ENCODE peak calls at places on chromosome 19, in five cellular contexts. R, A, H, P and W are unnamed samples.
A peak's percentile ranks its signal among the peaks of the same experiment; 100 is the strongest.

GRCh38 chr19:41403181-41403970 is 5.8 kb downstream of the BCKDHA start:
- DNase-seq in R (no peak), A (no peak), H (no peak), P (no peak), W (no peak)

GRCh38 chr19:40681039-40681438 is 9.4 kb downstream of the NUMBL start:
- DNase-seq in R (no peak), A (no peak), H (no peak), P (no peak), W (no peak)

GRCh38 chr19:48095637-48096175 is 14.9 kb downstream of the PLA2G4C start:
- DNase-seq in R (peak; percentile 17), A (no peak), H (no peak), P (no peak), W (no peak)

GRCh38 chr19:5131031-5131865 is 162.3 kb downstream of the KDM4B start:
- DNase-seq in R (no peak), A (no peak), H (no peak), P (no peak), W (no peak)

GRCh38 chr19:5046339-5047039 is 77.6 kb downstream of the KDM4B start:
- DNase-seq in R (peak; percentile 88), A (peak; percentile 71), H (peak; percentile 80), P (no peak), W (no peak)

GRCh38 chr19:2495651-2496316 is 19.9 kb downstream of the GADD45B start:
- DNase-seq in R (peak; percentile 71), A (no peak), H (peak; percentile 73), P (no peak), W (no peak)

GRCh38 chr19:33350538-33351309 is 22.8 kb upstream of the CEBPG start:
- DNase-seq in R (peak; percentile 97), A (peak; percentile 100), H (no peak), P (peak; percentile 42), W (no peak)

GRCh38 chr19:42965204-42965603 is 28.2 kb upstream of the PSG7 start:
- DNase-seq in R (peak; percentile 79), A (peak; percentile 59), H (no peak), P (no peak), W (no peak)

GRCh38 chr19:4524808-4525562 is 6.7 kb upstream of the PLIN4 start:
- DNase-seq in R (peak; percentile 52), A (peak; percentile 52), H (peak; percentile 82), P (peak; percentile 47), W (no peak)

GRCh38 chr19:35153701-35154534 is 617 bp upstream of the FXYD5 start:
- DNase-seq in R (peak; percentile 75), A (peak; percentile 49), H (peak; percentile 77), P (no peak), W (no peak)

GRCh38 chr19:3612901-3613741 is 6.4 kb upstream of the TBXA2R start:
- DNase-seq in R (peak; percentile 19), A (no peak), H (no peak), P (no peak), W (no peak)

GRCh38 chr19:45306522-45307027 is 16.1 kb downstream of the CKM start:
- DNase-seq in R (no peak), A (no peak), H (no peak), P (no peak), W (no peak)

GRCh38 chr19:14187586-14187985 is 18.4 kb downstream of the ADGRL1 start:
- DNase-seq in R (no peak), A (no peak), H (no peak), P (no peak), W (no peak)

GRCh38 chr19:5997371-5997770 is 19.4 kb upstream of the RANBP3 start:
- DNase-seq in R (no peak), A (no peak), H (no peak), P (no peak), W (no peak)

GRCh38 chr19:33804021-33804799 is 7.5 kb downstream of the KCTD15 start:
- DNase-seq in R (peak; percentile 71), A (peak; percentile 90), H (no peak), P (no peak), W (peak; percentile 63)

GRCh38 chr19:3367572-3368440 is 1.4 kb downstream of the NFIC start:
- DNase-seq in R (peak; percentile 63), A (peak; percentile 27), H (no peak), P (no peak), W (no peak)

GRCh38 chr19:11381535-11382369 is 2.4 kb downstream of the EPOR start:
- DNase-seq in R (peak; percentile 95), A (peak; percentile 89), H (peak; percentile 98), P (peak; percentile 34), W (peak; percentile 32)

GRCh38 chr19:36013280-36014028 is 559 bp downstream of the ALKBH6 start:
- DNase-seq in R (peak; percentile 28), A (no peak), H (no peak), P (no peak), W (no peak)

GRCh38 chr19:51368366-51369282 is at the start of gene CLDND2:
- DNase-seq in R (no peak), A (no peak), H (peak; percentile 87), P (no peak), W (no peak)

GRCh38 chr19:13953021-13953531 is 767 bp downstream of the DCAF15 start:
- DNase-seq in R (peak; percentile 87), A (peak; percentile 79), H (peak; percentile 75), P (no peak), W (no peak)

GRCh38 chr19:3238066-3238561 is 13.7 kb downstream of the CELF5 start:
- DNase-seq in R (no peak), A (no peak), H (no peak), P (no peak), W (no peak)

GRCh38 chr19:3146677-3147100 is 10.9 kb downstream of the GNA15 start:
- DNase-seq in R (no peak), A (no peak), H (peak; percentile 64), P (no peak), W (no peak)

GRCh38 chr19:15316498-15316897 is 15.8 kb downstream of the BRD4 start:
- DNase-seq in R (peak; percentile 61), A (no peak), H (no peak), P (no peak), W (no peak)